ENCODE peak calls at places on chromosome 17, in nine cellular contexts. One of them, this sample, is unnamed.
A peak's percentile ranks its signal among the peaks of the same experiment; 100 is the strongest.

GRCh38 chr17:28807925-28808641 is 34.5 kb downstream of the FAM222B start:
- DNase-seq in ovary: no peak
- DNase-seq in glutamatergic neuron: no peak
- DNase-seq in AG04450: peak; percentile 66
- DNase-seq in testis: no peak
- DNase-seq in Peyer's patch: no peak
- DNase-seq in PC-9: peak; percentile 25
- DNase-seq in cardiac muscle cell: no peak
- DNase-seq in SK-N-SH: no peak
- DNase-seq in this sample: no peak

GRCh38 chr17:68539536-68540469 is 27.6 kb downstream of the PRKAR1A start:
- DNase-seq in ovary: peak; percentile 31
- DNase-seq in glutamatergic neuron: no peak
- DNase-seq in AG04450: no peak
- DNase-seq in testis: peak; percentile 47
- DNase-seq in Peyer's patch: no peak
- DNase-seq in PC-9: no peak
- DNase-seq in cardiac muscle cell: peak; percentile 24
- DNase-seq in SK-N-SH: no peak
- DNase-seq in this sample: no peak

GRCh38 chr17:2721603-2722002 is 10.0 kb upstream of the CLUH start:
- DNase-seq in ovary: no peak
- DNase-seq in glutamatergic neuron: no peak
- DNase-seq in AG04450: no peak
- DNase-seq in testis: no peak
- DNase-seq in Peyer's patch: no peak
- DNase-seq in PC-9: no peak
- DNase-seq in cardiac muscle cell: no peak
- DNase-seq in SK-N-SH: no peak
- DNase-seq in this sample: no peak

GRCh38 chr17:3589784-3590183 is 19.4 kb downstream of the TRPV1 start:
- DNase-seq in ovary: no peak
- DNase-seq in glutamatergic neuron: no peak
- DNase-seq in AG04450: no peak
- DNase-seq in testis: no peak
- DNase-seq in Peyer's patch: no peak
- DNase-seq in PC-9: no peak
- DNase-seq in cardiac muscle cell: no peak
- DNase-seq in SK-N-SH: no peak
- DNase-seq in this sample: no peak

GRCh38 chr17:59899099-59899498 is 6.2 kb downstream of the RPS6KB1 start:
- DNase-seq in ovary: no peak
- DNase-seq in glutamatergic neuron: no peak
- DNase-seq in AG04450: no peak
- DNase-seq in testis: no peak
- DNase-seq in Peyer's patch: no peak
- DNase-seq in PC-9: no peak
- DNase-seq in cardiac muscle cell: no peak
- DNase-seq in SK-N-SH: no peak
- DNase-seq in this sample: no peak

GRCh38 chr17:32445075-32445427 is 741 bp downstream of the PSMD11 start:
- DNase-seq in ovary: no peak
- DNase-seq in glutamatergic neuron: peak; percentile 27
- DNase-seq in AG04450: no peak
- DNase-seq in testis: peak; percentile 51
- DNase-seq in Peyer's patch: peak; percentile 53
- DNase-seq in PC-9: peak; percentile 48
- DNase-seq in cardiac muscle cell: peak; percentile 50
- DNase-seq in SK-N-SH: no peak
- DNase-seq in this sample: no peak

GRCh38 chr17:64084086-64084939 is 45.6 kb downstream of the ERN1 start:
- DNase-seq in ovary: no peak
- DNase-seq in glutamatergic neuron: no peak
- DNase-seq in AG04450: no peak
- DNase-seq in testis: no peak
- DNase-seq in Peyer's patch: peak; percentile 64
- DNase-seq in PC-9: no peak
- DNase-seq in cardiac muscle cell: no peak
- DNase-seq in SK-N-SH: no peak
- DNase-seq in this sample: no peak

GRCh38 chr17:75390982-75391381 is 14.5 kb downstream of the GRB2 start:
- DNase-seq in ovary: no peak
- DNase-seq in glutamatergic neuron: no peak
- DNase-seq in AG04450: no peak
- DNase-seq in testis: no peak
- DNase-seq in Peyer's patch: no peak
- DNase-seq in PC-9: no peak
- DNase-seq in cardiac muscle cell: no peak
- DNase-seq in SK-N-SH: no peak
- DNase-seq in this sample: no peak

GRCh38 chr17:28728364-28729200 is at the start of gene NEK8:
- DNase-seq in ovary: peak; percentile 94
- DNase-seq in glutamatergic neuron: peak; percentile 95
- DNase-seq in AG04450: peak; percentile 71
- DNase-seq in testis: peak; percentile 97
- DNase-seq in Peyer's patch: peak; percentile 99
- DNase-seq in PC-9: peak; percentile 98
- DNase-seq in cardiac muscle cell: peak; percentile 94
- DNase-seq in SK-N-SH: peak; percentile 93
- DNase-seq in this sample: peak; percentile 98

GRCh38 chr17:35160354-35161201 is 13.0 kb downstream of the UNC45B start:
- DNase-seq in ovary: no peak
- DNase-seq in glutamatergic neuron: no peak
- DNase-seq in AG04450: no peak
- DNase-seq in testis: no peak
- DNase-seq in Peyer's patch: no peak
- DNase-seq in PC-9: no peak
- DNase-seq in cardiac muscle cell: no peak
- DNase-seq in SK-N-SH: no peak
- DNase-seq in this sample: no peak

GRCh38 chr17:80891096-80892018 is 100.3 kb upstream of the CHMP6 start:
- DNase-seq in ovary: peak; percentile 47
- DNase-seq in glutamatergic neuron: no peak
- DNase-seq in AG04450: peak; percentile 29
- DNase-seq in testis: no peak
- DNase-seq in Peyer's patch: peak; percentile 78
- DNase-seq in PC-9: peak; percentile 83
- DNase-seq in cardiac muscle cell: no peak
- DNase-seq in SK-N-SH: no peak
- DNase-seq in this sample: no peak
- TF ChIP-seq CTCF in ovary: peak; percentile 18
- TF ChIP-seq CTCF in glutamatergic neuron: no peak
- TF ChIP-seq CTCF in AG04450: no peak
- TF ChIP-seq CTCF in testis: no peak
- TF ChIP-seq CTCF in Peyer's patch: no peak
- TF ChIP-seq CTCF in PC-9: peak; percentile 35
- TF ChIP-seq CTCF in cardiac muscle cell: peak; percentile 5
- TF ChIP-seq CTCF in SK-N-SH: no peak
- TF ChIP-seq CTCF in this sample: no peak

GRCh38 chr17:30116661-30117547 is at the start of gene NSRP1:
- DNase-seq in ovary: peak; percentile 93
- DNase-seq in glutamatergic neuron: peak; percentile 96
- DNase-seq in AG04450: peak; percentile 83
- DNase-seq in testis: peak; percentile 97
- DNase-seq in Peyer's patch: peak; percentile 98
- DNase-seq in PC-9: peak; percentile 89
- DNase-seq in cardiac muscle cell: peak; percentile 95
- DNase-seq in SK-N-SH: peak; percentile 87
- DNase-seq in this sample: peak; percentile 90

GRCh38 chr17:30116345-30116660 is 313 bp upstream of the NSRP1 start:
- DNase-seq in ovary: no peak
- DNase-seq in glutamatergic neuron: no peak
- DNase-seq in AG04450: no peak
- DNase-seq in testis: no peak
- DNase-seq in Peyer's patch: no peak
- DNase-seq in PC-9: no peak
- DNase-seq in cardiac muscle cell: no peak
- DNase-seq in SK-N-SH: no peak
- DNase-seq in this sample: no peak

GRCh38 chr17:30113213-30113612 is 3.4 kb upstream of the NSRP1 start:
- DNase-seq in ovary: no peak
- DNase-seq in glutamatergic neuron: no peak
- DNase-seq in AG04450: no peak
- DNase-seq in testis: no peak
- DNase-seq in Peyer's patch: no peak
- DNase-seq in PC-9: peak; percentile 27
- DNase-seq in cardiac muscle cell: no peak
- DNase-seq in SK-N-SH: no peak
- DNase-seq in this sample: no peak

GRCh38 chr17:30117548-30118155 is 1.0 kb downstream of the NSRP1 start:
- DNase-seq in ovary: no peak
- DNase-seq in glutamatergic neuron: no peak
- DNase-seq in AG04450: no peak
- DNase-seq in testis: no peak
- DNase-seq in Peyer's patch: no peak
- DNase-seq in PC-9: no peak
- DNase-seq in cardiac muscle cell: no peak
- DNase-seq in SK-N-SH: no peak
- DNase-seq in this sample: no peak

DNA sequence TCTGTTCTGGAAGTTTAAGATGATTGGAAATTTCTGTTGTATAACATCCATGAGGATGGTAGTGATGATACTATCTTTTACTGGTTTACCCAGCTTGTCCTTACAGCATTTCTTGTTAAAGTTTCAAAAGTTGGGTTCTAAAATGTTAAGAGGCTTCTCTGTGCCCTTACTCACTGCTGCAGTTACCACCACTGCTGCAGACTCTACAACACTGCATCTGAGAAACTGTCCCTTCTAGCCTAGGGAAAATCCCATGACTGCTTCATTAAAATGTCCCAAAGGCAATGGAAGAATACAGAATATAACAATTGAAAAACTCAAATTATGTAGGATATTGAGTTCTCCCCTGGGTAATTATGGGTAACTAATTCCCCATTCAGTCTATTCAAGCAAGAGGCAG is 3.8 kb upstream of the NSRP1 start:
- DNase-seq in ovary: no peak
- DNase-seq in glutamatergic neuron: no peak
- DNase-seq in AG04450: no peak
- DNase-seq in testis: no peak
- DNase-seq in Peyer's patch: no peak
- DNase-seq in PC-9: no peak
- DNase-seq in cardiac muscle cell: no peak
- DNase-seq in SK-N-SH: no peak
- DNase-seq in this sample: no peak
- TF ChIP-seq CTCF in ovary: no peak
- TF ChIP-seq CTCF in glutamatergic neuron: no peak
- TF ChIP-seq CTCF in AG04450: no peak
- TF ChIP-seq CTCF in testis: no peak
- TF ChIP-seq CTCF in Peyer's patch: no peak
- TF ChIP-seq CTCF in PC-9: no peak
- TF ChIP-seq CTCF in cardiac muscle cell: no peak
- TF ChIP-seq CTCF in SK-N-SH: no peak
- TF ChIP-seq CTCF in this sample: no peak

DNA sequence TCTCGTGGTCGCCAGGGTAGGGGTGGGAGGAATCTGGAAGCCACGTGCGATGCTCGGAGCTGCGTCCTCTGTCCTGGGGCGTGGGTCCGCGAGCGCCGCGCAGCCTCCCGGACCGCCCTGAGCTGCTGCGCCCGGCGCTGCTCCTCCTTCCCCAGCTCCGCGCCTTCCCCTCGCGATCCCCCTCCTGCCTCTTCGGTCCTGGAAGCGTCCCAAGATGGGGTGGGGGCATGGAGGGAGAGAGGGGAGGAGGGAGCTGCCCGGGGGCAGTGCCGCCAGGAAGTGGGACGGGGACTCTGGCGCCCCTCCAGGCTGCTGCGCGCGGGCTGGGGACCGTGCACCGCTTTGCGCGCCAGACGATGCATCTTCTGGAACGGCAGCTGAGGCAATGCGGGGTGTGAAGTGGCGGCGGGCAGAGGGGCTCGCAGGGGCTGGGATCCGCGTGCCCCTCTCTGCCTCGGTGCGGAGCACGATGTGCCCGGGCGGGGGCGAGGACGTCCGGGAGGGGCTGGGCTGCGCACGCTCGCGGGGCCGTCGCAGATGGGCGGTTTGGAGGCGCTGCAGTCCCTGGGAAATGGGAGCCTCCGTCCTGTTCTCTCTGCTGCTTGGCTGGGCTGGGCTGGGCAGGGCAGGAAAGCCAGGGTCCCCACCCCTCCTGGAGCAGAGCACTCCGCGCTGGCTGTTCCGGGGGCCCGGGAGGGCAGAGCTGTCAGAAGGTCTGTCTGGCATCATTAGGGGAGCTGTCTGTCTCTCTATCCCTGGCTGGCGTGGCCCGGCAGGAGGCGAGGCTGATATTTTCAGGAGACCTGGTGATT is 388.0 kb downstream of the SEC14L1 start:
- DNase-seq in ovary: no peak
- DNase-seq in glutamatergic neuron: peak; percentile 81
- DNase-seq in AG04450: no peak
- DNase-seq in testis: no peak
- DNase-seq in Peyer's patch: no peak
- DNase-seq in PC-9: no peak
- DNase-seq in cardiac muscle cell: peak; percentile 84
- DNase-seq in SK-N-SH: peak; percentile 95
- DNase-seq in this sample: peak; percentile 67
- TF ChIP-seq CTCF in ovary: no peak
- TF ChIP-seq CTCF in glutamatergic neuron: no peak
- TF ChIP-seq CTCF in AG04450: no peak
- TF ChIP-seq CTCF in testis: no peak
- TF ChIP-seq CTCF in Peyer's patch: no peak
- TF ChIP-seq CTCF in PC-9: no peak
- TF ChIP-seq CTCF in cardiac muscle cell: no peak
- TF ChIP-seq CTCF in SK-N-SH: no peak
- TF ChIP-seq CTCF in this sample: peak; percentile 55

GRCh38 chr17:57987582-57988300 is at the start of gene VEZF1:
- DNase-seq in ovary: peak; percentile 81
- DNase-seq in glutamatergic neuron: peak; percentile 84
- DNase-seq in AG04450: no peak
- DNase-seq in testis: peak; percentile 79
- DNase-seq in Peyer's patch: peak; percentile 88
- DNase-seq in PC-9: peak; percentile 70
- DNase-seq in cardiac muscle cell: peak; percentile 89
- DNase-seq in SK-N-SH: peak; percentile 96
- DNase-seq in this sample: peak; percentile 67
- TF ChIP-seq CTCF in ovary: no peak
- TF ChIP-seq CTCF in glutamatergic neuron: no peak
- TF ChIP-seq CTCF in AG04450: no peak
- TF ChIP-seq CTCF in testis: no peak
- TF ChIP-seq CTCF in Peyer's patch: no peak
- TF ChIP-seq CTCF in PC-9: no peak
- TF ChIP-seq CTCF in cardiac muscle cell: no peak
- TF ChIP-seq CTCF in SK-N-SH: no peak
- TF ChIP-seq CTCF in this sample: no peak

This sample was measured in neural crest cell.